ENCODE peak calls at places on chromosomes 12 and 14, in nine cellular contexts. D, S, Y, H, N, C, V, U and M are unnamed samples.

GRCh38 chr12:46269429-46270241 is 792 bp upstream of the SLC38A1 start:
- DNase-seq in D (peak; percentile 91), S (peak; percentile 77), Y (peak; percentile 40), H (no peak), N (no peak), C (peak; percentile 9), V (peak; percentile 50), U (no peak), M (peak; percentile 89)

GRCh38 chr12:113854385-113855136 is 111.6 kb downstream of the RBM19 start:
- DNase-seq in D (no peak), S (no peak), Y (no peak), H (no peak), N (no peak), C (no peak), V (peak; percentile 5), U (no peak), M (no peak)

GRCh38 chr12:131105736-131106356 is 152.1 kb downstream of the ADGRD1 start:
- DNase-seq in D (peak; percentile 89), S (no peak), Y (no peak), H (no peak), N (no peak), C (no peak), V (no peak), U (peak; percentile 65), M (peak; percentile 81)

GRCh38 chr12:54661048-54661447 is 12.9 kb upstream of the DCD start:
- DNase-seq in D (no peak), S (no peak), Y (no peak), H (no peak), N (no peak), C (no peak), V (no peak), U (no peak), M (no peak)

GRCh38 chr14:100674428-100674827 is 52.3 kb upstream of the DLK1 start:
- DNase-seq in D (no peak), S (no peak), Y (no peak), H (no peak), N (no peak), C (no peak), V (no peak), U (no peak), M (no peak)

GRCh38 chr12:48925218-48925871 is at the start of gene FKBP11:
- DNase-seq in D (peak; percentile 90), S (peak; percentile 74), Y (peak; percentile 55), H (peak; percentile 42), N (no peak), C (peak; percentile 73), V (no peak), U (no peak), M (peak; percentile 81)

GRCh38 chr12:119673634-119674033 is 5.7 kb downstream of the PRKAB1 start:
- DNase-seq in D (peak; percentile 44), S (no peak), Y (no peak), H (no peak), N (no peak), C (no peak), V (no peak), U (no peak), M (peak; percentile 36)

GRCh38 chr12:75270157-75270556 is 60.0 kb downstream of the CAPS2 start:
- DNase-seq in D (no peak), S (no peak), Y (no peak), H (no peak), N (no peak), C (no peak), V (no peak), U (no peak), M (no peak)

GRCh38 chr12:116384629-116385485 is 107.4 kb upstream of the MED13L start:
- DNase-seq in D (peak; percentile 17), S (no peak), Y (no peak), H (no peak), N (no peak), C (peak; percentile 64), V (peak; percentile 64), U (no peak), M (no peak)

GRCh38 chr12:32734952-32735351 is 20.7 kb downstream of the YARS2 start:
- DNase-seq in D (no peak), S (no peak), Y (no peak), H (no peak), N (no peak), C (no peak), V (no peak), U (no peak), M (no peak)